ENCODE peak calls at places on chromosomes 13 and 19, in four cellular contexts. V is progenitor cell of endocrine pancreas, R is stomach, S is upper lobe of left lung. M is an unnamed sample.

GRCh38 chr13:31236211-31236786 is 36.5 kb downstream of the B3GLCT start:
- DNase-seq in V (no peak), R (no peak), S (no peak), M (no peak)

GRCh38 chr13:113129921-113130750 is 7.5 kb downstream of the F10 start:
- DNase-seq in V (peak; percentile 7), R (peak; percentile 21), S (peak; percentile 85), M (no peak)

GRCh38 chr19:15453091-15453498 is 3.3 kb upstream of the WIZ start:
- DNase-seq in V (no peak), R (no peak), S (peak; percentile 89), M (peak; percentile 32)

GRCh38 chr19:20964798-20965197 is 41.7 kb downstream of the ZNF85 start:
- DNase-seq in V (no peak), R (no peak), S (no peak), M (no peak)

GRCh38 chr19:56083668-56084067 is 37.4 kb downstream of the ZNF787 start:
- DNase-seq in V (no peak), R (no peak), S (no peak), M (no peak)

GRCh38 chr19:41441321-41441945 is 1.5 kb upstream of the ERICH4 start:
- DNase-seq in V (no peak), R (no peak), S (no peak), M (no peak)

GRCh38 chr19:29380581-29380980 is 145.2 kb upstream of the VSTM2B start:
- DNase-seq in V (peak; percentile 1), R (peak; percentile 10), S (no peak), M (no peak)

GRCh38 chr13:39835253-39835652 is 179.8 kb downstream of the COG6 start:
- DNase-seq in V (no peak), R (no peak), S (no peak), M (peak; percentile 12)

GRCh38 chr19:3065675-3066357 is 3.5 kb upstream of the TLE5 start:
- DNase-seq in V (peak; percentile 42), R (peak; percentile 57), S (no peak), M (no peak)

GRCh38 chr13:112814905-112815585 is 125.2 kb downstream of the ATP11A start:
- DNase-seq in V (no peak), R (peak; percentile 27), S (no peak), M (no peak)

GRCh38 chr19:48554385-48555091 is 2.6 kb downstream of the SULT2B1 start:
- DNase-seq in V (peak; percentile 33), R (no peak), S (no peak), M (peak; percentile 34)

GRCh38 chr19:40229484-40229883 is 3.0 kb upstream of the CCNP start:
- DNase-seq in V (no peak), R (no peak), S (no peak), M (no peak)

GRCh38 chr13:22506286-22506685 is 674.5 kb upstream of the SGCG start:
- DNase-seq in V (no peak), R (no peak), S (no peak), M (no peak)

GRCh38 chr19:48819366-48819816 is 8.6 kb upstream of the BCAT2 start:
- DNase-seq in V (no peak), R (peak; percentile 97), S (peak; percentile 90), M (no peak)

GRCh38 chr19:21559444-21559843 is 54.0 kb downstream of the ZNF429 start:
- DNase-seq in V (no peak), R (no peak), S (peak; percentile 10), M (no peak)

GRCh38 chr13:25874907-25875306 is 176.9 kb downstream of the SHISA2 start:
- DNase-seq in V (no peak), R (no peak), S (no peak), M (no peak)

GRCh38 chr13:50915562-50915961 is 6.0 kb downstream of the RNASEH2B start:
- DNase-seq in V (no peak), R (no peak), S (no peak), M (no peak)

GRCh38 chr19:49020931-49021895 is 2.9 kb downstream of the CGB3 start:
- DNase-seq in V (no peak), R (no peak), S (no peak), M (peak; percentile 26)

GRCh38 chr19:42254083-42254849 is 662 bp downstream of the ERF start:
- DNase-seq in V (peak; percentile 62), R (peak; percentile 79), S (peak; percentile 93), M (peak; percentile 80)

GRCh38 chr19:9139609-9140158 is 513 bp upstream of the ZNF317 start:
- DNase-seq in V (no peak), R (no peak), S (no peak), M (no peak)

GRCh38 chr19:48274173-48274572 is 4.3 kb downstream of the ZNF114 start:
- DNase-seq in V (no peak), R (no peak), S (no peak), M (no peak)

GRCh38 chr13:79307866-79308298 is 98.2 kb downstream of the RBM26 start:
- DNase-seq in V (no peak), R (no peak), S (no peak), M (no peak)

GRCh38 chr13:114310961-114311360 is 3.3 kb upstream of the CHAMP1 start:
- DNase-seq in V (no peak), R (no peak), S (no peak), M (no peak)

GRCh38 chr13:28037399-28037798 is 48.9 kb upstream of the URAD start:
- DNase-seq in V (no peak), R (no peak), S (no peak), M (no peak)

GRCh38 chr19:36009220-36009619 is 607 bp upstream of the SYNE4 start:
- DNase-seq in V (peak; percentile 30), R (peak; percentile 72), S (peak; percentile 94), M (peak; percentile 79)

GRCh38 chr13:99958402-99959126 is 13.0 kb downstream of the ZIC5 start:
- DNase-seq in V (no peak), R (peak; percentile 16), S (no peak), M (peak; percentile 28)

GRCh38 chr13:100636441-100636840 is 38.2 kb downstream of the TMTC4 start:
- DNase-seq in V (no peak), R (no peak), S (no peak), M (no peak)

DNA sequence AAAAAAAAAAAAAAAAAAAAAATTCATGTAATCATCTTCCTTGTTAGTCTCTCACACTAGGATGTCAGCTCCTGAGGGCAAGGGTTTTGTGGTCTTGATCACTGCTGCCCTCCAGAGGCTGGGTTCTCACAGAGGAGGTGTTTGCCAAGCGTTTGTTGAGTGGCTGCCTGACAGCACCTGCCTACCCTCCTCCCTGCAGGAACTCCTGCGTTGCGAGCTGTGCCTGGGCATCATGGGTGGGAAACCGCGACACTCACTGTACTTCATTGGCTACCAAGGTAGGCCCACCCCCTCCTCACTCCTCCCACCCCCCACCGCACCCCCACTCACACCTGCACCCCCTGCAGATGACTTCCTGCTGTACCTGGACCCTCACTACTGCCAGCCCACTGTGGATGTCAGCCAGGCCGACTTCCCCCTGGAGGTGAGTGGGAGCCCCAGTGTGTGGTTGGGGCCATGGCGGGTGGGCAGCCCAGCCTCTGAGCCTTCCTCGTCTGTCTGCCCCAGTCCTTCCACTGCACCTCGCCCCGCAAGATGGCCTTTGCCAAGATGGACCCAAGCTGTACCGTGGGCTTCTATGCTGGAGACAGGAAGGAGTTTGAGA is 8.1 kb downstream of the ATG4D start:
- DNase-seq in V (no peak), R (peak; percentile 32), S (no peak), M (no peak)
- TF ChIP-seq CTCF in V (no peak), R (no peak), S (no peak), M (no peak)

GRCh38 chr19:571127-571974 is 1.0 kb upstream of the BSG start:
- DNase-seq in V (no peak), R (peak; percentile 43), S (peak; percentile 58), M (peak; percentile 47)

GRCh38 chr19:570315-570714 is 2.1 kb upstream of the BSG start:
- DNase-seq in V (no peak), R (no peak), S (peak; percentile 58), M (no peak)

GRCh38 chr19:572891-573825 is 762 bp downstream of the BSG start:
- DNase-seq in V (no peak), R (peak; percentile 57), S (no peak), M (peak; percentile 42)

GRCh38 chr19:574658-575526 is 2.5 kb downstream of the BSG start:
- DNase-seq in V (no peak), R (peak; percentile 69), S (peak; percentile 74), M (peak; percentile 37)

GRCh38 chr19:572140-572890 is at the start of gene BSG:
- DNase-seq in V (peak; percentile 95), R (peak; percentile 99), S (peak; percentile 100), M (peak; percentile 98)
- TF ChIP-seq CTCF in V (no peak), R (no peak), S (no peak), M (no peak)

GRCh38 chr13:33547035-33547434 is 261.5 kb upstream of the STARD13 start:
- DNase-seq in V (no peak), R (no peak), S (no peak), M (no peak)
- TF ChIP-seq CTCF in V (no peak), R (no peak), S (no peak), M (no peak)

GRCh38 chr19:38900220-38900629 is 456 bp downstream of the NFKBIB start:
- DNase-seq in V (no peak), R (no peak), S (no peak), M (no peak)

GRCh38 chr19:38898788-38899446 is 501 bp downstream of the SIRT2 start:
- DNase-seq in V (no peak), R (peak; percentile 27), S (no peak), M (peak; percentile 18)

GRCh38 chr19:38901683-38902082 is 1.9 kb downstream of the NFKBIB start:
- DNase-seq in V (no peak), R (no peak), S (no peak), M (no peak)

GRCh38 chr19:38900816-38901215 is 1.0 kb downstream of the NFKBIB start:
- DNase-seq in V (no peak), R (no peak), S (no peak), M (no peak)

DNA sequence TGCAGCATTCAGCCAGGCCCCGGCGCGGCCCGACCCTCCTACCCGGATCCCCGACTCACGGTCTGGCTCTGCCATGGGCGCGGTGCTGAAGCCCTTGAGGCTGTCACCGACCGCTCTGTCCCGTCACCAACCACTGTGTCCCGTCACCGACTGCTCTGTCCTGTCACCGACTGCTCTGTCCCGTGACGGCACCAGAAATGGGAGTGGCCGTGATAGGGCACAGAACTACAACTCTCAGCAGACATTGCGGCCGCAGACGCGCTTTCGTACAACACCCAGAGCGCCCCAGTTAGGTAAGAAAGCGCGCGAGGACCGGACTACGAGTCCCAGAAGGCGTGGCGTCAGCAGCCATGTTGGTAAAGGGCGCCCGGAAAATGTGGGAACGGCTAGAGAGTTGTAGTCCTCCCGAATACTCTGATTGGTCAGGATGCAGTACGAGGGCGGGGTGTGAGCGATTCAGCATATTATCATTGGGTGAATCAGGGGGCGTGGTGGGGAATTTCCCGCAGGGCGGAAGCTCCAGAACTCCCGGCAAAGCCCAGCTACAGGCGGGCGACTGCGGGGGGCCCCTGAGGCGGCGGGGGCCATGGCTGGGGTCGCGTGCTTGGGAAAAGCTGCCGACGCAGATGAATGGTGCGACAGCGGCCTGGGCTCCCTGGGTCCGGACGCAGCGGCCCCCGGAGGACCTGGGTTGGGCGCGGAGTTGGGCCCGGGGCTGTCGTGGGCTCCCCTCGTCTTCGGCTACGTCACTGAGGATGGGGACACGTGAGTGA is at the start of the genes NFKBIB and SIRT2:
- DNase-seq in V (peak; percentile 96), R (peak; percentile 100), S (peak; percentile 94), M (peak; percentile 96)
- TF ChIP-seq CTCF in V (no peak), R (no peak), S (no peak), M (no peak)

GRCh38 chr19:294819-295686 is 3.9 kb upstream of the PLPP2 start:
- DNase-seq in V (peak; percentile 48), R (peak; percentile 68), S (peak; percentile 89), M (peak; percentile 75)
- TF ChIP-seq CTCF in V (peak; percentile 90), R (peak; percentile 56), S (peak; percentile 73), M (peak; percentile 77)

M was measured in nephron progenitor cell.